ENCODE peak calls at places on chromosomes 16 and 17, in eight cellular contexts. One of them, this sample, is unnamed.

GRCh38 chr17:75364078-75364477 is 41.4 kb downstream of the GRB2 start:
- DNase-seq in tibial nerve: no peak
- DNase-seq in A549: no peak
- DNase-seq in PC-3: peak; percentile 94
- DNase-seq in uterus: no peak
- DNase-seq in cardiac muscle cell: no peak
- DNase-seq in stomach: no peak
- DNase-seq in mucosa of descending colon: no peak
- DNase-seq in this sample: no peak

GRCh38 chr17:38730526-38731379 is 612 bp downstream of the CISD3 start:
- DNase-seq in stomach: peak; percentile 95
- DNase-seq in cardiac muscle cell: peak; percentile 47
- DNase-seq in A549: peak; percentile 65
- DNase-seq in PC-3: peak; percentile 46
- DNase-seq in mucosa of descending colon: peak; percentile 97
- DNase-seq in uterus: peak; percentile 78
- DNase-seq in tibial nerve: peak; percentile 61
- DNase-seq in this sample: peak; percentile 91

GRCh38 chr16:4313563-4314531 is 2.0 kb upstream of the GLIS2 start:
- DNase-seq in uterus: no peak
- DNase-seq in A549: peak; percentile 95
- DNase-seq in cardiac muscle cell: peak; percentile 61
- DNase-seq in tibial nerve: no peak
- DNase-seq in mucosa of descending colon: no peak
- DNase-seq in PC-3: no peak
- DNase-seq in stomach: peak; percentile 72
- DNase-seq in this sample: peak; percentile 90

GRCh38 chr16:78684655-78685400 is 585.4 kb downstream of the WWOX start:
- DNase-seq in mucosa of descending colon: peak; percentile 6
- DNase-seq in uterus: peak; percentile 75
- DNase-seq in tibial nerve: peak; percentile 38
- DNase-seq in PC-3: no peak
- DNase-seq in cardiac muscle cell: no peak
- DNase-seq in A549: no peak
- DNase-seq in stomach: no peak
- DNase-seq in this sample: no peak

GRCh38 chr17:66941773-66942452 is 22.6 kb upstream of the CACNG4 start:
- DNase-seq in mucosa of descending colon: no peak
- DNase-seq in A549: no peak
- DNase-seq in PC-3: no peak
- DNase-seq in uterus: no peak
- DNase-seq in cardiac muscle cell: no peak
- DNase-seq in tibial nerve: no peak
- DNase-seq in stomach: no peak
- DNase-seq in this sample: no peak

GRCh38 chr16:180101-180920 is at the start of gene HBQ1:
- DNase-seq in mucosa of descending colon: peak; percentile 10
- DNase-seq in A549: peak; percentile 51
- DNase-seq in stomach: no peak
- DNase-seq in PC-3: no peak
- DNase-seq in uterus: no peak
- DNase-seq in cardiac muscle cell: peak; percentile 82
- DNase-seq in tibial nerve: no peak
- DNase-seq in this sample: no peak

GRCh38 chr17:50533720-50534148 is 1.2 kb downstream of the EPN3 start:
- DNase-seq in tibial nerve: peak; percentile 48
- DNase-seq in uterus: peak; percentile 42
- DNase-seq in A549: no peak
- DNase-seq in PC-3: peak; percentile 63
- DNase-seq in stomach: peak; percentile 97
- DNase-seq in cardiac muscle cell: peak; percentile 54
- DNase-seq in mucosa of descending colon: peak; percentile 86
- DNase-seq in this sample: peak; percentile 78

GRCh38 chr16:29029168-29029994 is 44.5 kb downstream of the LAT start:
- DNase-seq in stomach: no peak
- DNase-seq in mucosa of descending colon: no peak
- DNase-seq in A549: peak; percentile 81
- DNase-seq in PC-3: peak; percentile 86
- DNase-seq in tibial nerve: no peak
- DNase-seq in uterus: no peak
- DNase-seq in cardiac muscle cell: peak; percentile 4
- DNase-seq in this sample: no peak

GRCh38 chr16:9946022-9946720 is 236.1 kb downstream of the GRIN2A start:
- DNase-seq in stomach: no peak
- DNase-seq in cardiac muscle cell: no peak
- DNase-seq in uterus: no peak
- DNase-seq in mucosa of descending colon: peak; percentile 3
- DNase-seq in A549: no peak
- DNase-seq in PC-3: no peak
- DNase-seq in tibial nerve: no peak
- DNase-seq in this sample: no peak

GRCh38 chr17:36936455-36936934 is 780 bp upstream of the LHX1 start:
- DNase-seq in PC-3: no peak
- DNase-seq in cardiac muscle cell: peak; percentile 81
- DNase-seq in mucosa of descending colon: no peak
- DNase-seq in stomach: no peak
- DNase-seq in tibial nerve: no peak
- DNase-seq in uterus: no peak
- DNase-seq in A549: no peak
- DNase-seq in this sample: no peak

GRCh38 chr17:72351365-72351764 is 230.5 kb downstream of the SOX9 start:
- DNase-seq in A549: no peak
- DNase-seq in uterus: no peak
- DNase-seq in PC-3: no peak
- DNase-seq in stomach: no peak
- DNase-seq in tibial nerve: no peak
- DNase-seq in cardiac muscle cell: no peak
- DNase-seq in mucosa of descending colon: no peak
- DNase-seq in this sample: no peak

GRCh38 chr16:88681709-88682451 is 4.4 kb downstream of the SNAI3 start:
- DNase-seq in A549: no peak
- DNase-seq in tibial nerve: no peak
- DNase-seq in uterus: no peak
- DNase-seq in cardiac muscle cell: no peak
- DNase-seq in stomach: peak; percentile 69
- DNase-seq in mucosa of descending colon: peak; percentile 69
- DNase-seq in PC-3: no peak
- DNase-seq in this sample: no peak

GRCh38 chr17:82866521-82867214 is 26.8 kb upstream of the ZNF750 start:
- DNase-seq in uterus: no peak
- DNase-seq in mucosa of descending colon: no peak
- DNase-seq in stomach: no peak
- DNase-seq in cardiac muscle cell: no peak
- DNase-seq in PC-3: no peak
- DNase-seq in tibial nerve: no peak
- DNase-seq in A549: no peak
- DNase-seq in this sample: no peak

GRCh38 chr16:68951991-68952877 is 108.9 kb downstream of the TANGO6 start:
- DNase-seq in uterus: no peak
- DNase-seq in stomach: no peak
- DNase-seq in tibial nerve: no peak
- DNase-seq in A549: no peak
- DNase-seq in PC-3: peak; percentile 57
- DNase-seq in mucosa of descending colon: no peak
- DNase-seq in cardiac muscle cell: no peak
- DNase-seq in this sample: no peak

GRCh38 chr16:67169642-67170167 is 633 bp upstream of the NOL3 start:
- DNase-seq in uterus: no peak
- DNase-seq in cardiac muscle cell: peak; percentile 76
- DNase-seq in stomach: no peak
- DNase-seq in tibial nerve: no peak
- DNase-seq in mucosa of descending colon: no peak
- DNase-seq in A549: peak; percentile 50
- DNase-seq in PC-3: no peak
- DNase-seq in this sample: peak; percentile 37

GRCh38 chr16:25692307-25692706 is 548 bp downstream of the HS3ST4 start:
- DNase-seq in uterus: no peak
- DNase-seq in tibial nerve: no peak
- DNase-seq in mucosa of descending colon: no peak
- DNase-seq in A549: no peak
- DNase-seq in stomach: peak; percentile 25
- DNase-seq in cardiac muscle cell: peak; percentile 48
- DNase-seq in PC-3: no peak
- DNase-seq in this sample: peak; percentile 56

GRCh38 chr16:25692734-25693508 is 1.2 kb downstream of the HS3ST4 start:
- DNase-seq in A549: no peak
- DNase-seq in mucosa of descending colon: no peak
- DNase-seq in tibial nerve: no peak
- DNase-seq in stomach: no peak
- DNase-seq in uterus: no peak
- DNase-seq in cardiac muscle cell: peak; percentile 72
- DNase-seq in PC-3: no peak
- DNase-seq in this sample: no peak

GRCh38 chr16:25691519-25692091 is at the start of gene HS3ST4:
- DNase-seq in tibial nerve: no peak
- DNase-seq in stomach: peak; percentile 43
- DNase-seq in uterus: no peak
- DNase-seq in A549: no peak
- DNase-seq in mucosa of descending colon: no peak
- DNase-seq in PC-3: no peak
- DNase-seq in cardiac muscle cell: peak; percentile 71
- DNase-seq in this sample: no peak

GRCh38 chr16:25689137-25689836 is 2.5 kb upstream of the HS3ST4 start:
- DNase-seq in mucosa of descending colon: no peak
- DNase-seq in cardiac muscle cell: no peak
- DNase-seq in stomach: no peak
- DNase-seq in PC-3: no peak
- DNase-seq in tibial nerve: no peak
- DNase-seq in A549: no peak
- DNase-seq in uterus: no peak
- DNase-seq in this sample: no peak

DNA sequence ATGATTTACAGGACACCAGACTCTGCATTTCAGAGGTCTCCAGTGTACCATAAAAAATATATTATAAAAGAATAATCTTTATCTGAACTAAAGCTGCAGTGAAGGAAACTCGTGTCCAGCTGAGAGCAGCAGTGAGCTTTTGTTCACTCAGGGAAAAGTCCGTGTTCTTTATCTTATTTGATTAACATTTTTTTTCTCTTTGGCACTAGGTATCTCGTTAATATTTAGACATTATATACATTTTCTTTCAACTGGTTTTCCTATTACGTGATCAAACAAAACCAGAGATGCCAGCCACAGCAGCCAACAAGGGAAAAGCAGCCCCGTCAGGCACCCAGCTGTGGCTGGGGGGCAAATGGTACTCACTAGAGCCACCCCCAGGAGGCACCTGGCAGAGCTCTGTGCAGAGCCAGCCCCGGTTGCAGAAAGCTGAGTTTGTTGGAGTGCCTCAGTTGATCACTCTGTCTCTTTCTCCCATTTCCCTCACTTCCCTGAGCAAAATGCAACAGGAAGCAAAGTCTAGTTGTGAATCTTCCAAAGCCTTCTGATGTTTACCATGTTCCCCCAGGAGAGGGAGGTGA is 1.1 kb upstream of the HS3ST4 start:
- DNase-seq in cardiac muscle cell: no peak
- DNase-seq in tibial nerve: no peak
- DNase-seq in uterus: no peak
- DNase-seq in stomach: peak; percentile 41
- DNase-seq in mucosa of descending colon: no peak
- DNase-seq in A549: no peak
- DNase-seq in PC-3: no peak
- DNase-seq in this sample: no peak
- TF ChIP-seq CTCF in cardiac muscle cell: no peak
- TF ChIP-seq CTCF in tibial nerve: no peak
- TF ChIP-seq CTCF in uterus: no peak
- TF ChIP-seq CTCF in stomach: no peak
- TF ChIP-seq CTCF in mucosa of descending colon: no peak
- TF ChIP-seq CTCF in A549: no peak
- TF ChIP-seq CTCF in PC-3: no peak
- TF ChIP-seq CTCF in this sample: no peak

GRCh38 chr17:10033982-10034381 is 128.9 kb upstream of the RCVRN start:
- DNase-seq in A549: no peak
- DNase-seq in cardiac muscle cell: no peak
- DNase-seq in uterus: no peak
- DNase-seq in PC-3: no peak
- DNase-seq in stomach: no peak
- DNase-seq in mucosa of descending colon: no peak
- DNase-seq in tibial nerve: no peak
- DNase-seq in this sample: no peak
- H3K4me1 ChIP-seq in A549: peaks cover 8% of the 10 kb centered on the region
- H3K4me1 ChIP-seq in cardiac muscle cell: peaks cover 3% of the 10 kb centered on the region
- H3K4me1 ChIP-seq in uterus: no peaks in the 10 kb centered on the region
- H3K4me1 ChIP-seq in PC-3: no peaks in the 10 kb centered on the region
- H3K4me1 ChIP-seq in stomach: no peaks in the 10 kb centered on the region
- H3K4me1 ChIP-seq in mucosa of descending colon: no peaks in the 10 kb centered on the region
- H3K4me1 ChIP-seq in tibial nerve: peaks cover 53% of the 10 kb centered on the region
- H3K4me1 ChIP-seq in this sample: no peaks in the 10 kb centered on the region

DNA sequence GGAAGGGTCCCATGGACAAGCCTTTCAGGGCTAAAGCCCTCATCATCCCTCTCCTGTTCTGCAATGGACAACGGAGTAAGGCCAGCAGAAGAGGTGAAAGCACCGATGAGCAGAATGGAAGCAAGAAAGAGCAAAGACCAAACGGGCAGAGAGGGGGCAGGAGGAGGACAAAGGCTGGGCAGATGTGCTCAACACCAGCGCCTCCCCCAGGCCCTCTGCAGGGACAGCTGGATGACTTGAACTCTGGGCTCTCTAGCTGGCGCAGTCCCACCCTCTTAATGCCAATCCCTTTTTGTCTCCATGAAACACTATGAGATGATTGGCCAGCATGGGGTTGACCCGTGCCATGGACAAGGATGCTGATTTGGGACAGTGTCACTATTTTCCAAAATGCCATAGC is 22.0 kb downstream of the ACLY start:
- DNase-seq in cardiac muscle cell: no peak
- DNase-seq in stomach: no peak
- DNase-seq in mucosa of descending colon: no peak
- DNase-seq in A549: no peak
- DNase-seq in uterus: no peak
- DNase-seq in PC-3: no peak
- DNase-seq in tibial nerve: no peak
- DNase-seq in this sample: no peak
- TF ChIP-seq CTCF in cardiac muscle cell: no peak
- TF ChIP-seq CTCF in stomach: no peak
- TF ChIP-seq CTCF in mucosa of descending colon: no peak
- TF ChIP-seq CTCF in A549: no peak
- TF ChIP-seq CTCF in uterus: no peak
- TF ChIP-seq CTCF in PC-3: peak; percentile 9
- TF ChIP-seq CTCF in tibial nerve: no peak
- TF ChIP-seq CTCF in this sample: no peak

DNA sequence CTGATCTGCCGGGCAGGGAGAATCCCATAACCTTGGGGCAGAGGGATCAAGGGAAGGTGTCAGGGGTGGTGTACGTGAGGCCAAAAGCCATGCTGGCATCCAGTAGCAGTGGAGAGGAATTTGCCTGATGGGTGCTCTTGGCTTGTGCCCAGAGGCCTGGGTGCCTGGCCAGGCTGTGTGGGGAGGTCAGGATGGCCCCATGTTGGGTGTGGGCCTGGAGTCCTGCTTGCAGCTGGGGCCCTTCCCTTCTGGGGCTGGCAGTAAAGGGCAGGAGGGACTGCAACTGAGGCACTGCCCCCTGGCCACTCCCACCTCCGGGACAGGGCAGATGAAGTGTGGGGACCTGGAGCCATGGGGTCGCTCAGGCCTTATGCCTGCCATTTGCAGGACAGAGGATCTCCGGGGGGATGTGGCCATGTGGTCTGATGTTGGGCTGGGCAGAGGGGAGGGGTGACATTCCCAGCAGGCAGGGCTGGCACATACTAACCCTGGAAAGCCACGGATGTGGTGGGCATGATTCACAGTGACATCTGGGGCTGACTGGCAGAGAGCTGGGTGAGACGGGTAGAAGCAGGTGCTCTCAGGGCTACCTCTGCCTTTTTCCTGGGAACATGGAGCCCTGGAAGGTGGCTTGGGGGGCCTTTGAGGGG is 3.5 kb downstream of the FMNL1 start:
- DNase-seq in cardiac muscle cell: no peak
- DNase-seq in stomach: no peak
- DNase-seq in PC-3: peak; percentile 91
- DNase-seq in mucosa of descending colon: peak; percentile 8
- DNase-seq in A549: peak; percentile 20
- DNase-seq in uterus: no peak
- DNase-seq in tibial nerve: no peak
- DNase-seq in this sample: no peak
- H3K4me1 ChIP-seq in cardiac muscle cell: peaks cover 8% of the 10 kb centered on the region
- H3K4me1 ChIP-seq in stomach: peaks cover 38% of the 10 kb centered on the region
- H3K4me1 ChIP-seq in PC-3: peaks cover 66% of the 10 kb centered on the region
- H3K4me1 ChIP-seq in mucosa of descending colon: peaks cover 12% of the 10 kb centered on the region
- H3K4me1 ChIP-seq in A549: peaks cover 83% of the 10 kb centered on the region
- H3K4me1 ChIP-seq in uterus: no peaks in the 10 kb centered on the region
- H3K4me1 ChIP-seq in tibial nerve: peaks cover 4% of the 10 kb centered on the region
- H3K4me1 ChIP-seq in this sample: peaks cover 11% of the 10 kb centered on the region